ENCODE peak calls at places on chromosomes 13 and 19, in five cellular contexts. One of them, this sample, is unnamed.

GRCh38 chr13:44411841-44412240 is 38.2 kb downstream of the SERP2 start:
- DNase-seq in thoracic aorta: no peak
- DNase-seq in tibial artery: no peak
- DNase-seq in body of pancreas: no peak
- DNase-seq in DND-41: no peak
- DNase-seq in this sample: no peak

GRCh38 chr19:48629599-48630288 is 7.4 kb downstream of the DBP start:
- DNase-seq in tibial artery: peak; percentile 77
- DNase-seq in thoracic aorta: no peak
- DNase-seq in DND-41: peak; percentile 56
- DNase-seq in body of pancreas: no peak
- DNase-seq in this sample: no peak

GRCh38 chr19:45121827-45122345 is 28.9 kb downstream of the PPP1R37 start:
- DNase-seq in DND-41: no peak
- DNase-seq in tibial artery: no peak
- DNase-seq in thoracic aorta: no peak
- DNase-seq in body of pancreas: no peak
- DNase-seq in this sample: no peak

GRCh38 chr19:15379996-15380647 is 535 bp upstream of the AKAP8 start:
- DNase-seq in thoracic aorta: no peak
- DNase-seq in body of pancreas: peak; percentile 50
- DNase-seq in DND-41: no peak
- DNase-seq in tibial artery: no peak
- DNase-seq in this sample: no peak

GRCh38 chr19:29484876-29485275 is 40.9 kb upstream of the VSTM2B start:
- DNase-seq in DND-41: no peak
- DNase-seq in body of pancreas: no peak
- DNase-seq in tibial artery: no peak
- DNase-seq in thoracic aorta: no peak
- DNase-seq in this sample: peak; percentile 38

GRCh38 chr13:38366954-38367645 is 17.4 kb downstream of the UFM1 start:
- DNase-seq in thoracic aorta: no peak
- DNase-seq in DND-41: no peak
- DNase-seq in body of pancreas: no peak
- DNase-seq in tibial artery: no peak
- DNase-seq in this sample: no peak

GRCh38 chr13:28408235-28408848 is 86.6 kb downstream of the FLT1 start:
- DNase-seq in body of pancreas: peak; percentile 10
- DNase-seq in DND-41: peak; percentile 15
- DNase-seq in tibial artery: no peak
- DNase-seq in thoracic aorta: no peak
- DNase-seq in this sample: no peak

GRCh38 chr19:31979949-31980670 is 365.3 kb upstream of the ZNF507 start:
- DNase-seq in body of pancreas: no peak
- DNase-seq in tibial artery: no peak
- DNase-seq in thoracic aorta: no peak
- DNase-seq in DND-41: no peak
- DNase-seq in this sample: no peak

GRCh38 chr19:16067205-16067938 is 8.9 kb upstream of the TPM4 start:
- DNase-seq in body of pancreas: no peak
- DNase-seq in tibial artery: peak; percentile 96
- DNase-seq in DND-41: no peak
- DNase-seq in thoracic aorta: peak; percentile 84
- DNase-seq in this sample: peak; percentile 96

GRCh38 chr13:59696229-59696628 is 467.5 kb downstream of the DIAPH3 start:
- DNase-seq in tibial artery: no peak
- DNase-seq in DND-41: no peak
- DNase-seq in body of pancreas: no peak
- DNase-seq in thoracic aorta: no peak
- DNase-seq in this sample: no peak

GRCh38 chr13:113946409-113947181 is 27.3 kb downstream of the C13orf46 start:
- DNase-seq in DND-41: no peak
- DNase-seq in tibial artery: peak; percentile 65
- DNase-seq in body of pancreas: no peak
- DNase-seq in thoracic aorta: peak; percentile 1
- DNase-seq in this sample: no peak

GRCh38 chr13:47112900-47113299 is 216.0 kb upstream of the HTR2A start:
- DNase-seq in thoracic aorta: no peak
- DNase-seq in tibial artery: no peak
- DNase-seq in body of pancreas: no peak
- DNase-seq in DND-41: no peak
- DNase-seq in this sample: no peak

GRCh38 chr13:28338202-28338601 is 156.7 kb downstream of the FLT1 start:
- DNase-seq in tibial artery: no peak
- DNase-seq in body of pancreas: no peak
- DNase-seq in DND-41: no peak
- DNase-seq in thoracic aorta: no peak
- DNase-seq in this sample: no peak

GRCh38 chr19:17739121-17739875 is 12.0 kb upstream of the FCHO1 start:
- DNase-seq in body of pancreas: peak; percentile 43
- DNase-seq in thoracic aorta: no peak
- DNase-seq in DND-41: peak; percentile 58
- DNase-seq in tibial artery: no peak
- DNase-seq in this sample: no peak

GRCh38 chr13:40477623-40478608 is 188.5 kb downstream of the FOXO1 start:
- DNase-seq in tibial artery: peak; percentile 85
- DNase-seq in DND-41: no peak
- DNase-seq in body of pancreas: peak; percentile 53
- DNase-seq in thoracic aorta: no peak
- DNase-seq in this sample: peak; percentile 88

GRCh38 chr13:34360702-34361101 is 542.8 kb downstream of the RFC3 start:
- DNase-seq in DND-41: no peak
- DNase-seq in tibial artery: no peak
- DNase-seq in thoracic aorta: no peak
- DNase-seq in body of pancreas: no peak
- DNase-seq in this sample: no peak

GRCh38 chr13:76621726-76622125 is 264.5 kb downstream of the KCTD12 start:
- DNase-seq in thoracic aorta: no peak
- DNase-seq in tibial artery: no peak
- DNase-seq in body of pancreas: no peak
- DNase-seq in DND-41: no peak
- DNase-seq in this sample: no peak

GRCh38 chr13:20775961-20776360 is 2.2 kb upstream of the EEF1AKMT1 start:
- DNase-seq in body of pancreas: no peak
- DNase-seq in DND-41: no peak
- DNase-seq in thoracic aorta: no peak
- DNase-seq in tibial artery: no peak
- DNase-seq in this sample: no peak

GRCh38 chr13:100836696-100837095 is 162.1 kb upstream of the TMTC4 start:
- DNase-seq in tibial artery: no peak
- DNase-seq in body of pancreas: no peak
- DNase-seq in DND-41: no peak
- DNase-seq in thoracic aorta: no peak
- DNase-seq in this sample: no peak

GRCh38 chr13:50636007-50636704 is 207.3 kb downstream of the DLEU7 start:
- DNase-seq in tibial artery: no peak
- DNase-seq in thoracic aorta: no peak
- DNase-seq in DND-41: no peak
- DNase-seq in body of pancreas: no peak
- DNase-seq in this sample: no peak

GRCh38 chr13:113877149-113877990 is 13.5 kb upstream of the GAS6 start:
- DNase-seq in tibial artery: no peak
- DNase-seq in thoracic aorta: no peak
- DNase-seq in DND-41: no peak
- DNase-seq in body of pancreas: no peak
- DNase-seq in this sample: no peak

GRCh38 chr13:26867451-26868067 is 107.0 kb upstream of the GPR12 start:
- DNase-seq in DND-41: peak; percentile 62
- DNase-seq in thoracic aorta: no peak
- DNase-seq in tibial artery: no peak
- DNase-seq in body of pancreas: no peak
- DNase-seq in this sample: no peak

GRCh38 chr13:76129305-76130040 is 493.3 kb downstream of the LMO7 start:
- DNase-seq in body of pancreas: no peak
- DNase-seq in thoracic aorta: no peak
- DNase-seq in tibial artery: no peak
- DNase-seq in DND-41: no peak
- DNase-seq in this sample: no peak

DNA sequence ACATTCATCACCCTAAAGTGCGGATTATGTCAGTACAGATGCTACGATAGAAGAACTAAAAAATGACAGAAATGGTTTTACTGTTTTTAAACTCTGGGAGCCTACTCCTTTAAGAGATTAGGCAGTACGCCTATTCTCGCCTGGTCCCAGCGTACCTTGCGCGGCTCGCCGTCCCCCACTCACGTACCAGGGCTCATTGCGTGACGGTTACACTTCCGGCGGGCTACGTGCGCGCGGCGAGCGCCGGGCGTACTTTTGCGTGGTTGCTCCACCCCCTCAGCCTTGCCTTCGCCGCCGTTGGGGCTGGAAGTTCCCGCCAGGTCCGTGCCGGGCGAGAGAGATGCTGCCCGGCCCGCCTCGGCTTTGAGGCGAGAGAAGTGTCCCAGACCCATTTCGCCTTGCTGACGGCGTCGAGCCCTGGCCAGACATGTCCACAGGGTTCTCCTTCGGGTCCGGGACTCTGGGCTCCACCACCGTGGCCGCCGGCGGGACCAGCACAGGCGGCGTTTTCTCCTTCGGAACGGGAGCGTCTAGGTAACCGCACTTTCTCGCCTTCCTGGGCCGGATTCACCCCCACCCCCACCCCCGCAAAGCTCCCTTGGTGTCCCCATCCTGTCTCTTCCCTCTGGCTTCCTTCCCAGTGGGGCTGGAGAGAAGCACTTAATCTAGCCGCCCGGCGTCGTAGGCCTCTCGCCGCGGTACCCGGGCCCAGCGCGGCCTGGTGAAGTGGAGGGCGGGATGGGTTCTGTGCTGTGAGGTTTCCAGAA is at the start of gene NUP58:
- DNase-seq in DND-41: peak; percentile 94
- DNase-seq in thoracic aorta: peak; percentile 73
- DNase-seq in tibial artery: peak; percentile 96
- DNase-seq in body of pancreas: peak; percentile 96
- DNase-seq in this sample: peak; percentile 95
- TF ChIP-seq CTCF in DND-41: no peak
- TF ChIP-seq CTCF in thoracic aorta: no peak
- TF ChIP-seq CTCF in tibial artery: no peak
- TF ChIP-seq CTCF in body of pancreas: no peak
- TF ChIP-seq CTCF in this sample: no peak

GRCh38 chr19:39131255-39131755 is 5.7 kb downstream of the PAK4 start:
- DNase-seq in DND-41: no peak
- DNase-seq in tibial artery: no peak
- DNase-seq in body of pancreas: peak; percentile 21
- DNase-seq in thoracic aorta: no peak
- DNase-seq in this sample: no peak
- H3K27ac ChIP-seq in DND-41: no peak overlapping the region
- H3K27ac ChIP-seq in tibial artery: peak overlapping the region; percentile 37
- H3K27ac ChIP-seq in body of pancreas: peak overlapping the region; percentile 45
- H3K27ac ChIP-seq in thoracic aorta: peak overlapping the region; percentile 41
- H3K27ac ChIP-seq in this sample: no peak overlapping the region

DNA sequence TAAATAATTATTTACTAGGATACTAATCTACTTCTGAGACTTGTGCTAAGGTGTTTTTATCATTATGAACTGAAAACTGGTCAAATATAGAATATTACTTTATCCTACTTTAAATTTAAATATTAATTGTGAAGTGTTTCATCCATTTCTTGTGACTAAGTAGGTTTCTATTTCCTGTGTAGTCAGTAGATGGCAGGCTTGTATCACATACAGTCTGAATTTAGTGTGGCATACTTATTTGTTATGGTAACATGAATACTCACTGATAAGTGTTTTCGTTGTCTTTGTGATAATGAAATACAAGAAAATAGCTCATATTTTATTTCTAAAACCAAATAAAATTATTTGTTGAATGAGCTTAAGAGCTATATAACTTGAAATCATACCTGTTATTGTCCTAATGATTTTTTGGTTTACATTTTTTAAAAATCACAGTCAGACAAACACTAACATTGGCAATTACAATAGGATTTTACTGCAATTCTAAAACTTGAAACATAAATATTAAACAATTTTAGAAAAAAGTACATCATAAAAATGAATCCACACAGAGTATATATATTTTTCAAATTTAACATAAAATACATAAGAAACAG is 904.6 kb upstream of the PCDH20 start:
- DNase-seq in thoracic aorta: no peak
- DNase-seq in tibial artery: no peak
- DNase-seq in body of pancreas: peak; percentile 8
- DNase-seq in DND-41: no peak
- DNase-seq in this sample: no peak
- H3K4me3 ChIP-seq in thoracic aorta: no peak overlapping the region
- H3K4me3 ChIP-seq in tibial artery: no peak overlapping the region
- H3K4me3 ChIP-seq in body of pancreas: no peak overlapping the region
- H3K4me3 ChIP-seq in DND-41: no peak overlapping the region
- H3K4me3 ChIP-seq in this sample: no peak overlapping the region

GRCh38 chr13:42337808-42338600 is 66.1 kb downstream of the AKAP11 start:
- DNase-seq in thoracic aorta: no peak
- DNase-seq in body of pancreas: no peak
- DNase-seq in tibial artery: no peak
- DNase-seq in DND-41: no peak
- DNase-seq in this sample: no peak

GRCh38 chr13:42330991-42331390 is 59.0 kb downstream of the AKAP11 start:
- DNase-seq in body of pancreas: no peak
- DNase-seq in DND-41: no peak
- DNase-seq in tibial artery: no peak
- DNase-seq in thoracic aorta: no peak
- DNase-seq in this sample: no peak

GRCh38 chr13:42329239-42329638 is 57.3 kb downstream of the AKAP11 start:
- DNase-seq in body of pancreas: no peak
- DNase-seq in thoracic aorta: no peak
- DNase-seq in tibial artery: no peak
- DNase-seq in DND-41: no peak
- DNase-seq in this sample: no peak

GRCh38 chr13:42333613-42334328 is 61.8 kb downstream of the AKAP11 start:
- DNase-seq in DND-41: no peak
- DNase-seq in thoracic aorta: no peak
- DNase-seq in body of pancreas: no peak
- DNase-seq in tibial artery: no peak
- DNase-seq in this sample: no peak

DNA sequence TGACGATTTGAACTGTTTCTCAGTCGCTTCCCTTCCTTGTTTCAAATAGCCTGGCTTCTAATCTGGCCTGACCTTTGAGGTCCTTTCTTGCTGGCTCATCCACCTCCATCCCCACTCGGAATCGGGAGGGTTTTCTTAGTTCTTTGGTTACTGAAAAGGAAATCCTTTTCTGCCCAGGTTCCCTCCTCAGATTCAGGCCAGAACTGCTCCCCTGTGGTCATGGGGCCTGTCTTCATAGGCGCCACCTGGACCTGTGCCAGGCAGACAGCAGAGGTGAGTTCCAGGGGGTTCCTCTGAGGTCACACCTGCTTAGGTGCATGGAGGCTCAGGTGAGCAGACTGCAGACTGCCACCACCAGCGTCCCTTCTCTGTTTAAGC is 62.4 kb downstream of the AKAP11 start:
- DNase-seq in DND-41: no peak
- DNase-seq in tibial artery: no peak
- DNase-seq in body of pancreas: no peak
- DNase-seq in thoracic aorta: no peak
- DNase-seq in this sample: no peak
- TF ChIP-seq CTCF in DND-41: no peak
- TF ChIP-seq CTCF in tibial artery: no peak
- TF ChIP-seq CTCF in body of pancreas: no peak
- TF ChIP-seq CTCF in thoracic aorta: no peak
- TF ChIP-seq CTCF in this sample: no peak